ENCODE peak calls at places on chromosomes 11 and 22, in eight cellular contexts. E is mucosa of descending colon, I is NCI-H1436 treated with DMSO at 0.1 percent for 48 hours, Z is GM23248, Q is non-pigmented ciliary epithelial cell, S is GM20000, B is T-helper 1 cell, J is NCI-H510A treated with DMSO at 0.1 percent for 48 hours. A is an unnamed sample.

GRCh38 chr11:60777572-60777971 is 7.6 kb upstream of the MS4A10 start:
- DNase-seq in Q (peak), S (no peak), Z (peak), J (no peak), E (no peak), I (no peak), B (no peak), A (peak)

GRCh38 chr11:78539566-78539965 is 35.1 kb downstream of the NARS2 start:
- DNase-seq in S (no peak), Q (no peak), I (no peak), B (no peak), J (no peak), E (no peak), Z (no peak), A (no peak)

GRCh38 chr22:43901976-43902643 is 10.3 kb upstream of the PNPLA5 start:
- DNase-seq in I (no peak), E (no peak), S (no peak), J (no peak), B (no peak), Q (no peak), Z (peak), A (no peak)

GRCh38 chr11:43327987-43328386 is 16.2 kb downstream of the API5 start:
- DNase-seq in J (no peak), S (no peak), Q (peak), B (no peak), E (no peak), I (no peak), Z (peak), A (peak)

GRCh38 chr11:44319170-44319551 is 9.2 kb upstream of the ALX4 start:
- DNase-seq in E (no peak), S (no peak), I (no peak), Z (no peak), Q (no peak), J (no peak), B (no peak), A (no peak)

GRCh38 chr11:33976351-33977199 is 75.0 kb upstream of the CAPRIN1 start:
- DNase-seq in S (no peak), J (no peak), Q (no peak), E (no peak), Z (peak), I (no peak), B (no peak), A (no peak)

GRCh38 chr22:50185384-50186087 is at the start of gene TRABD:
- DNase-seq in Z (peak), Q (peak), E (peak), S (peak), I (no peak), B (peak), J (peak), A (peak)

GRCh38 chr22:49291781-49292180 is 535.9 kb downstream of the BRD1 start:
- DNase-seq in I (no peak), B (no peak), E (no peak), J (no peak), Q (no peak), S (no peak), Z (no peak), A (no peak)

GRCh38 chr11:134616048-134616447 is 204.0 kb upstream of the B3GAT1 start:
- DNase-seq in B (no peak), Q (no peak), Z (no peak), S (no peak), E (no peak), J (no peak), I (no peak), A (no peak)

GRCh38 chr22:25216230-25216629 is 3.2 kb upstream of the CRYBB2 start:
- DNase-seq in E (no peak), J (no peak), I (no peak), Q (no peak), Z (no peak), B (no peak), S (no peak), A (no peak)

GRCh38 chr11:19592842-19593241 is 119.8 kb upstream of the NAV2 start:
- DNase-seq in S (no peak), J (no peak), I (no peak), B (no peak), Z (no peak), Q (no peak), E (no peak), A (no peak)

GRCh38 chr11:76551400-76551799 is 106.6 kb downstream of the EMSY start:
- DNase-seq in Q (no peak), I (no peak), J (no peak), E (no peak), B (no peak), S (no peak), Z (peak), A (no peak)

GRCh38 chr11:114929351-114929750 is 251.0 kb downstream of the NXPE2 start:
- DNase-seq in S (no peak), B (no peak), J (no peak), Z (no peak), Q (no peak), I (no peak), E (no peak), A (no peak)

GRCh38 chr11:119103793-119104192 is 2.1 kb upstream of the DPAGT1 start:
- DNase-seq in J (no peak), Z (no peak), Q (no peak), I (peak), B (no peak), E (no peak), S (no peak), A (no peak)

GRCh38 chr11:112179601-112180000 is 4.3 kb downstream of the BCO2 start:
- DNase-seq in E (no peak), Z (no peak), Q (no peak), J (no peak), S (no peak), B (no peak), I (no peak), A (no peak)

GRCh38 chr11:129853508-129854228 is 38.0 kb downstream of the TMEM45B start:
- DNase-seq in E (peak), Q (no peak), S (no peak), J (peak), B (peak), Z (peak), I (peak), A (peak)

GRCh38 chr22:28426346-28427132 is 253.1 kb downstream of the TTC28 start:
- DNase-seq in B (no peak), E (no peak), S (no peak), Z (peak), I (no peak), Q (no peak), J (no peak), A (no peak)

GRCh38 chr11:1875093-1875785 is 16.5 kb downstream of the PRR33 start:
- DNase-seq in Q (no peak), J (no peak), Z (no peak), I (no peak), S (no peak), E (peak), B (no peak), A (no peak)

GRCh38 chr11:103894673-103895072 is 141.8 kb upstream of the DDI1 start:
- DNase-seq in J (no peak), Z (no peak), I (no peak), E (no peak), B (no peak), S (no peak), Q (no peak), A (no peak)

GRCh38 chr22:26822300-26822699 is 164.9 kb downstream of the MIAT start:
- DNase-seq in I (no peak), Z (no peak), B (no peak), E (no peak), S (no peak), Q (no peak), J (peak), A (no peak)